ENCODE peak calls at places on chromosomes 1 and 21, in ten cellular contexts. Z, Y, Q, B, O, J, T, X, M and E are unnamed samples.

GRCh38 chr1:91611498-91611917 is 110.9 kb downstream of the CDC7 start:
- DNase-seq in Z (no peak), Y (no peak), Q (no peak), B (no peak), O (no peak), J (peak; percentile 22), T (peak; percentile 52), X (no peak), M (no peak), E (no peak)

GRCh38 chr21:33971492-33972013 is 55.9 kb upstream of the ATP5PO start:
- DNase-seq in Z (no peak), Y (no peak), Q (no peak), B (peak; percentile 73), O (no peak), J (no peak), T (peak; percentile 63), X (no peak), M (no peak), E (no peak)

GRCh38 chr1:158809862-158810261 is 21.3 kb upstream of the MNDA start:
- DNase-seq in Z (no peak), Y (no peak), Q (no peak), B (no peak), O (no peak), J (no peak), T (no peak), X (no peak), M (no peak), E (no peak)

GRCh38 chr1:230760360-230760827 is 13.2 kb downstream of the CAPN9 start:
- DNase-seq in Z (no peak), Y (no peak), Q (no peak), B (no peak), O (no peak), J (no peak), T (no peak), X (peak; percentile 94), M (no peak), E (no peak)

GRCh38 chr1:103509235-103509634 is 16.3 kb upstream of the RNPC3 start:
- DNase-seq in Z (no peak), Y (no peak), Q (no peak), B (no peak), O (no peak), J (no peak), T (no peak), X (no peak), M (no peak), E (no peak)

GRCh38 chr1:156692958-156693857 is 12.2 kb downstream of the CRABP2 start:
- DNase-seq in Z (no peak), Y (no peak), Q (no peak), B (no peak), O (peak; percentile 68), J (peak; percentile 44), T (no peak), X (no peak), M (no peak), E (peak; percentile 72)

GRCh38 chr1:161989108-161989507 is 34.6 kb downstream of the OLFML2B start:
- DNase-seq in Z (no peak), Y (no peak), Q (no peak), B (no peak), O (no peak), J (no peak), T (no peak), X (no peak), M (no peak), E (no peak)

GRCh38 chr1:44524655-44525530 is 119.8 kb downstream of the RNF220 start:
- DNase-seq in Z (no peak), Y (no peak), Q (no peak), B (no peak), O (no peak), J (no peak), T (no peak), X (no peak), M (no peak), E (no peak)

GRCh38 chr1:156126701-156127534 is 12.4 kb downstream of the LMNA start:
- DNase-seq in Z (peak; percentile 66), Y (peak; percentile 62), Q (peak; percentile 65), B (no peak), O (no peak), J (no peak), T (no peak), X (peak; percentile 72), M (peak; percentile 82), E (no peak)

GRCh38 chr1:7584643-7585042 is 186.5 kb upstream of the VAMP3 start:
- DNase-seq in Z (no peak), Y (no peak), Q (no peak), B (no peak), O (no peak), J (no peak), T (no peak), X (no peak), M (no peak), E (no peak)

DNA sequence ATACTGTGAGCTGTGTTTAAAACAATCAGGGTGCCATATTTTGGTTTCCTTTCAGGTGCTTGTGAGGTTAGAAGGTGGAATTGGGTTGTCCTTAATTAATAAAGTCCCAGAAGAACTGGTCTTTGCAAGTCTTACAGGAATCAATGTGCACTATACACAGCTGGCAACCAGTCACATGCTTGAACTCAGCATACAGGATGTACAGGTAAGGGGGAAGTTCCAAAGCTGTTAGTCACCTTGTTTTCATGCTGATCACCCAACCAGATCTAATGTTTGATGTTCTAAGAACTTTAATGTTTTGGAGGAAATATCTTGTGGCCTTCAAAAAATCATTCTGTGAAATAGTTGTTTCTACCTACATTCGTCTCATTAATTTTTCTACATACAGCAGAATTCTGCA is 156.3 kb downstream of the VPS13D start:
- DNase-seq in Z (no peak), Y (peak; percentile 5), Q (no peak), B (no peak), O (no peak), J (no peak), T (peak; percentile 64), X (no peak), M (peak; percentile 40), E (no peak)
- TF ChIP-seq CTCF in Z (no peak), Y (no peak), Q (no peak), B (no peak), O (no peak), J (no peak), T (no peak), X (no peak), M (no peak), E (no peak)

GRCh38 chr1:180168786-180169640 is 14.3 kb downstream of the QSOX1 start:
- DNase-seq in Z (peak; percentile 63), Y (peak; percentile 36), Q (peak; percentile 6), B (no peak), O (no peak), J (peak; percentile 76), T (peak; percentile 50), X (peak; percentile 59), M (no peak), E (peak; percentile 49)

GRCh38 chr1:180169641-180170155 is 15.0 kb downstream of the QSOX1 start:
- DNase-seq in Z (no peak), Y (no peak), Q (no peak), B (no peak), O (no peak), J (no peak), T (no peak), X (no peak), M (no peak), E (no peak)

GRCh38 chr1:180166436-180166800 is 11.7 kb downstream of the QSOX1 start:
- DNase-seq in Z (no peak), Y (no peak), Q (no peak), B (no peak), O (no peak), J (no peak), T (no peak), X (no peak), M (no peak), E (no peak)

GRCh38 chr1:180167021-180167701 is 12.5 kb downstream of the QSOX1 start:
- DNase-seq in Z (no peak), Y (no peak), Q (no peak), B (no peak), O (no peak), J (no peak), T (no peak), X (peak; percentile 52), M (no peak), E (no peak)

DNA sequence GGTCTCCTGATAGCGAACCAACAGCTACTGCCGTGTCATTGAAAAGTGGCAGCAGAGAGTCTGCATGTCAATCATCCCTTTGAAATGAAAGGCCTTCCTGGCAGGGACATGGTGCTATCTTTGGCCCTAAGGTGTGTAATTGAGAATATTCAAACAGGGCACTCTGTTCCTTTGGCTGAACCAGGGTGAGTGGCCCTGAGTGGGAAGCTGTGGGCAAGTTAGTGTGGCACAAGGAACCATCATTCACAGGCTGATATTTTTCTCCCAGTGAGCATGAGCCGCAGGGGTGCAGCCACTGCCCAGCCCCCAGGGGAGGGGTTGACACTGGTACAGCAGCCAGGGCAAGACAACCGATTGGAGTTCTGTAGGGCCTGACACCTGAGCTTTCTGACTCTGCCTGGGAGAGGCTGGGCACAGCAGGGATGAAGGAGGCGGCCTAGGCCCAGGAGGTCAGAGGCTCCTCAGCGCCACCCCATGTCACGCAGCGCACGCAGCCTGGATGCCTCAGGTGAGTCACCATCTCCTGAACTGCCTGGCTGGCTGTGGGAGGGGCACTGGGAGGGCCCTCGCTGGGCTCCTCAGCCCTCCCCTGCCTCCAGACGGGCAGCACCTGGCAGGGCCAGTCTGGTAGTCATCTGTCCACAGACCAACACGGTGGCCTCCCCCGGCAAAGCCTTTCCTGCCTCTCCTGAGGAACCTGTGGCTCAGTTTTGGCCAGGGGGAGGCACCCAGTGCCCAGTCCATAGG is 13.2 kb downstream of the QSOX1 start:
- DNase-seq in Z (no peak), Y (no peak), Q (no peak), B (no peak), O (no peak), J (no peak), T (peak; percentile 93), X (peak; percentile 85), M (no peak), E (no peak)
- TF ChIP-seq CTCF in Z (no peak), Y (no peak), Q (no peak), B (no peak), O (no peak), J (no peak), T (no peak), X (no peak), M (no peak), E (no peak)

DNA sequence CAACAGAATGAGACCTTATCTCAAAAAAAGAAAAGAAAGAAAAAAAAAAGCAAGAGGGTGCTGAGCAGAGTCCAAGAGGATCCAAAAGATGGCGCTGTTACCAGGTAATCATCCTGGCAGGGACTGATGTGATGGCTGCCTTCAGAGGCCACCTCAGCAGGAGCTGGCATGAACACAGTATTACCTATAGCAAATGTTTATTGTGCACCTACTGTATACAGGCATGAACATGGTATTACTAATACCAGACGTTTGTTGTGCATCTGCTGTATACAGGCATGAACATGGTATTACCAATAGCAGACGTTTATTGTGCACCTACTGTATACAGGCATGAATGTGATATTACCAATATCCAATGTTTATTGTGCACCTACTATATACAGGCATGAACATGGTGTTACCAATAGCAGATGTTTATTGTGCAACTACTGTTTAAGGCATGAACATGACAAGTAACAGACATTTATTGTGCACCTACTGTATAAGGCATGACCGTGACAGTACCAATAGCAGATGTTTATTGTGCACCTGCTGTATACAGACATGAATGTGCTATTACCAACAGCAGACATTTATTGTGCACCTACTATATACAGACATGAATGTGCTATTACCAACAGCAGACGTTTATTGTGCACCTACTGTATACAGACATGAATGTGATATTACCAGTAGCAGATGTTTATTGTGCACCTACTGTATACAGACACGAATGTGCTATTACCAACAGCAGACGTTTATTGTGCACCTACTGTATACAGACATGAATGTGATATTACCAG is 115.1 kb upstream of the TMEM51 start:
- DNase-seq in Z (no peak), Y (no peak), Q (no peak), B (peak; percentile 42), O (no peak), J (no peak), T (no peak), X (peak; percentile 28), M (no peak), E (no peak)
- TF ChIP-seq CTCF in Z (peak; percentile 20), Y (no peak), Q (peak; percentile 2), B (peak; percentile 80), O (no peak), J (peak; percentile 51), T (no peak), X (no peak), M (no peak), E (peak; percentile 56)

GRCh38 chr1:227895828-227896685 is 51.7 kb downstream of the WNT9A start:
- DNase-seq in Z (no peak), Y (no peak), Q (no peak), B (no peak), O (peak; percentile 56), J (peak; percentile 22), T (peak; percentile 64), X (peak; percentile 0), M (peak; percentile 6), E (peak; percentile 45)
- TF ChIP-seq CTCF in Z (no peak), Y (no peak), Q (no peak), B (no peak), O (no peak), J (no peak), T (no peak), X (no peak), M (no peak), E (no peak)